ENCODE peak calls at places on chromosomes 16 and 17, in nine cellular contexts. C is PC-9; L is effector memory CD4-positive, alpha-beta T cell; F is EL; A is GM19239; H is HT-29; M is nephron progenitor cell; R is T-cell; E is brain microvascular endothelial cell. K is an unnamed sample.

GRCh38 chr16:70725024-70725911 is 39.4 kb upstream of the MTSS2 start:
- DNase-seq in C (no peak), L (no peak), F (no peak), A (no peak), H (no peak), M (no peak), R (no peak), E (no peak), K (no peak)

GRCh38 chr16:56675685-56676210 is 6.1 kb downstream of the MT1H start:
- DNase-seq in C (no peak), L (no peak), F (no peak), A (no peak), H (no peak), M (peak; percentile 36), R (peak; percentile 67), E (no peak), K (peak; percentile 53)

GRCh38 chr16:54052271-54052670 is 234.3 kb downstream of the IRX3 start:
- DNase-seq in C (no peak), L (no peak), F (no peak), A (no peak), H (no peak), M (no peak), R (no peak), E (no peak), K (no peak)

GRCh38 chr17:9021985-9022552 is 759 bp downstream of the NTN1 start:
- DNase-seq in C (peak; percentile 52), L (no peak), F (peak; percentile 24), A (peak; percentile 20), H (no peak), M (peak; percentile 72), R (no peak), E (no peak), K (no peak)

GRCh38 chr16:29820730-29821662 is 734 bp downstream of the MVP start:
- DNase-seq in C (peak; percentile 84), L (no peak), F (peak; percentile 44), A (peak; percentile 52), H (peak; percentile 74), M (no peak), R (peak; percentile 53), E (no peak), K (peak; percentile 62)

GRCh38 chr16:4544483-4544882 is 5.9 kb upstream of the CDIP1 start:
- DNase-seq in C (no peak), L (no peak), F (no peak), A (no peak), H (no peak), M (no peak), R (no peak), E (no peak), K (no peak)

GRCh38 chr17:8105957-8106398 is 12.3 kb downstream of the ALOXE3 start:
- DNase-seq in C (no peak), L (no peak), F (peak; percentile 20), A (no peak), H (no peak), M (no peak), R (no peak), E (no peak), K (no peak)

GRCh38 chr17:1073241-1073962 is 76.5 kb downstream of the TIMM22 start:
- DNase-seq in C (no peak), L (no peak), F (no peak), A (no peak), H (peak; percentile 44), M (no peak), R (no peak), E (no peak), K (no peak)

GRCh38 chr16:74264806-74265205 is 31.8 kb upstream of the PSMD7 start:
- DNase-seq in C (no peak), L (no peak), F (no peak), A (no peak), H (no peak), M (no peak), R (no peak), E (no peak), K (no peak)

GRCh38 chr17:22511431-22511830 is 819.1 kb downstream of the KCNJ18 start:
- DNase-seq in C (no peak), L (no peak), F (no peak), A (no peak), H (no peak), M (no peak), R (no peak), E (no peak), K (no peak)

GRCh38 chr16:483351-484075 is 44.0 kb upstream of the CAPN15 start:
- DNase-seq in C (no peak), L (no peak), F (no peak), A (no peak), H (no peak), M (no peak), R (no peak), E (peak; percentile 27), K (no peak)

GRCh38 chr16:85557976-85558589 is 55.0 kb upstream of the GSE1 start:
- DNase-seq in C (peak; percentile 59), L (no peak), F (no peak), A (no peak), H (peak; percentile 82), M (no peak), R (no peak), E (no peak), K (no peak)

GRCh38 chr17:11855306-11855705 is 142.0 kb downstream of the ZNF18 start:
- DNase-seq in C (no peak), L (no peak), F (no peak), A (no peak), H (peak; percentile 7), M (no peak), R (no peak), E (no peak), K (no peak)

GRCh38 chr17:44601574-44602372 is 44.5 kb downstream of the FZD2 start:
- DNase-seq in C (no peak), L (no peak), F (no peak), A (no peak), H (no peak), M (peak; percentile 26), R (no peak), E (no peak), K (no peak)

GRCh38 chr16:11254913-11255736 is 879 bp downstream of the SOCS1 start:
- DNase-seq in C (peak; percentile 51), L (peak; percentile 50), F (peak; percentile 47), A (no peak), H (no peak), M (peak; percentile 56), R (peak; percentile 84), E (no peak), K (peak; percentile 55)

GRCh38 chr17:77677210-77677609 is 281.3 kb upstream of the TNRC6C start:
- DNase-seq in C (no peak), L (no peak), F (no peak), A (no peak), H (no peak), M (no peak), R (no peak), E (no peak), K (no peak)

GRCh38 chr17:35254107-35254802 is 11.4 kb downstream of the SLFN5 start:
- DNase-seq in C (peak; percentile 57), L (no peak), F (peak; percentile 98), A (no peak), H (peak; percentile 89), M (no peak), R (no peak), E (peak; percentile 87), K (no peak)

GRCh38 chr17:63918305-63918704 is 334 bp downstream of the GH1 start:
- DNase-seq in C (no peak), L (no peak), F (no peak), A (no peak), H (no peak), M (no peak), R (no peak), E (no peak), K (no peak)

GRCh38 chr17:79861371-79862216 is 22.4 kb upstream of the CBX4 start:
- DNase-seq in C (no peak), L (no peak), F (no peak), A (no peak), H (no peak), M (no peak), R (no peak), E (no peak), K (no peak)

GRCh38 chr17:47076171-47076570 is 97.1 kb upstream of the RPRML start:
- DNase-seq in C (no peak), L (no peak), F (no peak), A (no peak), H (no peak), M (no peak), R (no peak), E (no peak), K (no peak)

GRCh38 chr16:53745753-53746258 is 41.9 kb downstream of the FTO start:
- DNase-seq in C (peak; percentile 39), L (no peak), F (peak; percentile 75), A (no peak), H (peak; percentile 38), M (no peak), R (no peak), E (no peak), K (no peak)

GRCh38 chr16:26963109-26963508 is 103.6 kb upstream of the C16orf82 start:
- DNase-seq in C (no peak), L (no peak), F (peak; percentile 15), A (peak; percentile 19), H (peak; percentile 3), M (peak; percentile 9), R (no peak), E (no peak), K (peak; percentile 4)

GRCh38 chr17:56917559-56918296 is 3.9 kb upstream of the TRIM25 start:
- DNase-seq in C (no peak), L (no peak), F (no peak), A (no peak), H (no peak), M (no peak), R (no peak), E (no peak), K (no peak)

GRCh38 chr16:978403-978802 is 3.2 kb upstream of the SOX8 start:
- DNase-seq in C (no peak), L (no peak), F (no peak), A (no peak), H (no peak), M (no peak), R (no peak), E (no peak), K (no peak)

GRCh38 chr16:2529961-2530628 is 1.1 kb downstream of the CEMP1 start:
- DNase-seq in C (no peak), L (no peak), F (no peak), A (no peak), H (no peak), M (no peak), R (no peak), E (no peak), K (no peak)

GRCh38 chr17:39573447-39574298 is 34.0 kb downstream of the NEUROD2 start:
- DNase-seq in C (peak; percentile 62), L (no peak), F (peak; percentile 82), A (peak; percentile 67), H (peak; percentile 56), M (peak; percentile 77), R (peak; percentile 26), E (peak; percentile 38), K (peak; percentile 47)

GRCh38 chr17:10574324-10574723 is 24.9 kb upstream of the MYH2 start:
- DNase-seq in C (no peak), L (no peak), F (peak; percentile 17), A (no peak), H (no peak), M (no peak), R (no peak), E (no peak), K (no peak)

GRCh38 chr16:11306997-11307638 is 26.0 kb upstream of the PRM1 start:
- DNase-seq in C (no peak), L (no peak), F (no peak), A (no peak), H (no peak), M (no peak), R (no peak), E (no peak), K (no peak)

GRCh38 chr16:10868562-10869469 is 8.2 kb upstream of the CIITA start:
- DNase-seq in C (no peak), L (no peak), F (no peak), A (peak; percentile 41), H (no peak), M (no peak), R (peak; percentile 48), E (no peak), K (no peak)

GRCh38 chr16:56983211-56983751 is 6.1 kb upstream of the NLRC5 start:
- DNase-seq in C (no peak), L (no peak), F (no peak), A (no peak), H (peak; percentile 66), M (no peak), R (no peak), E (no peak), K (no peak)

GRCh38 chr17:752620-753219 is 656 bp upstream of the GEMIN4 start:
- DNase-seq in C (peak; percentile 8), L (no peak), F (peak; percentile 36), A (no peak), H (no peak), M (no peak), R (no peak), E (peak; percentile 18), K (no peak)